ENCODE peak calls at places on chromosomes 13 and 19, in eight cellular contexts. One of them, this sample, is unnamed.

GRCh38 chr13:40982772-40983171 is 36.3 kb downstream of the ELF1 start:
- DNase-seq in aorta: no peak
- DNase-seq in pancreas: no peak
- DNase-seq in IMR-90: peak; percentile 52
- DNase-seq in neuronal stem cell: no peak
- DNase-seq in GM23248: peak; percentile 44
- DNase-seq in fibroblast of lung: peak; percentile 59
- DNase-seq in breast epithelium: no peak
- DNase-seq in this sample: no peak

GRCh38 chr13:98746968-98747367 is 5.5 kb downstream of the SLC15A1 start:
- DNase-seq in aorta: no peak
- DNase-seq in pancreas: no peak
- DNase-seq in IMR-90: no peak
- DNase-seq in neuronal stem cell: no peak
- DNase-seq in GM23248: peak; percentile 75
- DNase-seq in fibroblast of lung: no peak
- DNase-seq in breast epithelium: no peak
- DNase-seq in this sample: no peak

GRCh38 chr13:62431852-62432251 is 1016.2 kb upstream of the PCDH20 start:
- DNase-seq in aorta: no peak
- DNase-seq in pancreas: no peak
- DNase-seq in IMR-90: no peak
- DNase-seq in neuronal stem cell: no peak
- DNase-seq in GM23248: no peak
- DNase-seq in fibroblast of lung: no peak
- DNase-seq in breast epithelium: no peak
- DNase-seq in this sample: no peak

GRCh38 chr19:27777726-27778125 is 1435.2 kb downstream of the UQCRFS1 start:
- DNase-seq in aorta: no peak
- DNase-seq in pancreas: no peak
- DNase-seq in IMR-90: no peak
- DNase-seq in neuronal stem cell: no peak
- DNase-seq in GM23248: no peak
- DNase-seq in fibroblast of lung: no peak
- DNase-seq in breast epithelium: no peak
- DNase-seq in this sample: no peak

GRCh38 chr19:18292460-18292809 is 11.0 kb upstream of the JUND start:
- DNase-seq in aorta: no peak
- DNase-seq in pancreas: no peak
- DNase-seq in IMR-90: no peak
- DNase-seq in neuronal stem cell: no peak
- DNase-seq in GM23248: no peak
- DNase-seq in fibroblast of lung: no peak
- DNase-seq in breast epithelium: peak; percentile 64
- DNase-seq in this sample: no peak

GRCh38 chr19:6532244-6532999 is 1.6 kb downstream of the TNFSF9 start:
- DNase-seq in aorta: no peak
- DNase-seq in pancreas: no peak
- DNase-seq in IMR-90: no peak
- DNase-seq in neuronal stem cell: no peak
- DNase-seq in GM23248: no peak
- DNase-seq in fibroblast of lung: no peak
- DNase-seq in breast epithelium: no peak
- DNase-seq in this sample: no peak

GRCh38 chr19:6126335-6126974 is 9.0 kb upstream of the ACSBG2 start:
- DNase-seq in aorta: no peak
- DNase-seq in pancreas: no peak
- DNase-seq in IMR-90: peak; percentile 71
- DNase-seq in neuronal stem cell: no peak
- DNase-seq in GM23248: peak; percentile 70
- DNase-seq in fibroblast of lung: peak; percentile 72
- DNase-seq in breast epithelium: no peak
- DNase-seq in this sample: no peak

GRCh38 chr13:105634059-105634458 is 901.4 kb downstream of the EFNB2 start:
- DNase-seq in aorta: no peak
- DNase-seq in pancreas: no peak
- DNase-seq in IMR-90: no peak
- DNase-seq in neuronal stem cell: no peak
- DNase-seq in GM23248: no peak
- DNase-seq in fibroblast of lung: peak; percentile 11
- DNase-seq in breast epithelium: no peak
- DNase-seq in this sample: no peak

GRCh38 chr13:113926301-113926761 is 47.5 kb downstream of the C13orf46 start:
- DNase-seq in aorta: peak; percentile 74
- DNase-seq in pancreas: peak; percentile 22
- DNase-seq in IMR-90: peak; percentile 60
- DNase-seq in neuronal stem cell: no peak
- DNase-seq in GM23248: peak; percentile 52
- DNase-seq in fibroblast of lung: peak; percentile 88
- DNase-seq in breast epithelium: no peak
- DNase-seq in this sample: no peak

GRCh38 chr13:101080616-101081015 is 335.7 kb downstream of the NALCN start:
- DNase-seq in aorta: no peak
- DNase-seq in pancreas: no peak
- DNase-seq in IMR-90: no peak
- DNase-seq in neuronal stem cell: no peak
- DNase-seq in GM23248: no peak
- DNase-seq in fibroblast of lung: no peak
- DNase-seq in breast epithelium: no peak
- DNase-seq in this sample: no peak

GRCh38 chr13:106033634-106034033 is 501.8 kb downstream of the EFNB2 start:
- DNase-seq in aorta: no peak
- DNase-seq in pancreas: no peak
- DNase-seq in IMR-90: peak; percentile 59
- DNase-seq in neuronal stem cell: no peak
- DNase-seq in GM23248: peak; percentile 76
- DNase-seq in fibroblast of lung: peak; percentile 81
- DNase-seq in breast epithelium: no peak
- DNase-seq in this sample: no peak

GRCh38 chr13:113458218-113459065 is 5.2 kb upstream of the ADPRHL1 start:
- DNase-seq in aorta: no peak
- DNase-seq in pancreas: peak; percentile 54
- DNase-seq in IMR-90: peak; percentile 55
- DNase-seq in neuronal stem cell: no peak
- DNase-seq in GM23248: peak; percentile 12
- DNase-seq in fibroblast of lung: peak; percentile 72
- DNase-seq in breast epithelium: no peak
- DNase-seq in this sample: no peak

GRCh38 chr13:38685974-38686571 is 804 bp upstream of the FREM2 start:
- DNase-seq in aorta: no peak
- DNase-seq in pancreas: no peak
- DNase-seq in IMR-90: no peak
- DNase-seq in neuronal stem cell: peak; percentile 56
- DNase-seq in GM23248: peak; percentile 31
- DNase-seq in fibroblast of lung: peak; percentile 18
- DNase-seq in breast epithelium: no peak
- DNase-seq in this sample: no peak

GRCh38 chr19:48928164-48929005 is 5.1 kb upstream of the DHDH start:
- DNase-seq in aorta: no peak
- DNase-seq in pancreas: no peak
- DNase-seq in IMR-90: peak; percentile 58
- DNase-seq in neuronal stem cell: no peak
- DNase-seq in GM23248: no peak
- DNase-seq in fibroblast of lung: peak; percentile 84
- DNase-seq in breast epithelium: no peak
- DNase-seq in this sample: no peak
- H3K27ac ChIP-seq in aorta: no peak overlapping the region
- H3K27ac ChIP-seq in pancreas: no peak overlapping the region
- H3K27ac ChIP-seq in IMR-90: no peak overlapping the region
- H3K27ac ChIP-seq in neuronal stem cell: no peak overlapping the region
- H3K27ac ChIP-seq in GM23248: no peak overlapping the region
- H3K27ac ChIP-seq in fibroblast of lung: no peak overlapping the region
- H3K27ac ChIP-seq in breast epithelium: no peak overlapping the region
- H3K27ac ChIP-seq in this sample: no peak overlapping the region

GRCh38 chr19:44587863-44588752 is 25.3 kb upstream of the IGSF23 start:
- DNase-seq in aorta: no peak
- DNase-seq in pancreas: no peak
- DNase-seq in IMR-90: peak; percentile 96
- DNase-seq in neuronal stem cell: no peak
- DNase-seq in GM23248: peak; percentile 90
- DNase-seq in fibroblast of lung: peak; percentile 99
- DNase-seq in breast epithelium: no peak
- DNase-seq in this sample: no peak
- H3K27ac ChIP-seq in aorta: no peak overlapping the region
- H3K27ac ChIP-seq in pancreas: peak overlapping the region; percentile 41
- H3K27ac ChIP-seq in IMR-90: peak overlapping the region; percentile 99
- H3K27ac ChIP-seq in neuronal stem cell: no peak overlapping the region
- H3K27ac ChIP-seq in GM23248: peak overlapping the region; percentile 92
- H3K27ac ChIP-seq in fibroblast of lung: peak overlapping the region; percentile 90
- H3K27ac ChIP-seq in breast epithelium: no peak overlapping the region
- H3K27ac ChIP-seq in this sample: no peak overlapping the region

GRCh38 chr13:80048802-80049201 is 292.1 kb downstream of the SPRY2 start:
- DNase-seq in aorta: peak; percentile 91
- DNase-seq in pancreas: no peak
- DNase-seq in IMR-90: peak; percentile 98
- DNase-seq in neuronal stem cell: no peak
- DNase-seq in GM23248: peak; percentile 99
- DNase-seq in fibroblast of lung: peak; percentile 94
- DNase-seq in breast epithelium: peak; percentile 67
- DNase-seq in this sample: peak; percentile 85

GRCh38 chr13:80054806-80055205 is 286.1 kb downstream of the SPRY2 start:
- DNase-seq in aorta: no peak
- DNase-seq in pancreas: no peak
- DNase-seq in IMR-90: peak; percentile 73
- DNase-seq in neuronal stem cell: no peak
- DNase-seq in GM23248: peak; percentile 83
- DNase-seq in fibroblast of lung: no peak
- DNase-seq in breast epithelium: no peak
- DNase-seq in this sample: no peak

GRCh38 chr13:80050252-80050651 is 290.7 kb downstream of the SPRY2 start:
- DNase-seq in aorta: no peak
- DNase-seq in pancreas: no peak
- DNase-seq in IMR-90: peak; percentile 16
- DNase-seq in neuronal stem cell: no peak
- DNase-seq in GM23248: peak; percentile 15
- DNase-seq in fibroblast of lung: no peak
- DNase-seq in breast epithelium: no peak
- DNase-seq in this sample: no peak

GRCh38 chr13:80055804-80056203 is 285.1 kb downstream of the SPRY2 start:
- DNase-seq in aorta: no peak
- DNase-seq in pancreas: no peak
- DNase-seq in IMR-90: no peak
- DNase-seq in neuronal stem cell: peak; percentile 35
- DNase-seq in GM23248: no peak
- DNase-seq in fibroblast of lung: no peak
- DNase-seq in breast epithelium: no peak
- DNase-seq in this sample: no peak

DNA sequence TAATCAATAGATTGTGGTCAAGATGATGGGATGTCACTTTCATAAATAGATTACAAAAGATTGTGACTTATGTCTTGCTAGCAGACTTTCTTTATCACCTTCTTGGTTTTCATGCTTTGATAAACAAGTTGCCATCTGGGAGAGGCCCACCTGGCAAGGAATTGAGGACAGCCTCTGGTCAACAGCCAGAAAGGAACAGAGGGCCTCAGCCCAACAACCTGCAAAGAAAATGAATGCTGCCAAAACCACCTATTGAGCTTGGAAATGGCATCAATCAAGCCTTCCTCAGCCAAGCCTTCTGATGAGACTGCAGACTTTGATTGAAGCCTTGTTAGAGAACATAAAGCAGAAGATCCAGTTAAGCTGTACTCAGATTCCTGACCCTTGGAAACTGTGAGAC is 288.6 kb downstream of the SPRY2 start:
- DNase-seq in aorta: no peak
- DNase-seq in pancreas: no peak
- DNase-seq in IMR-90: no peak
- DNase-seq in neuronal stem cell: no peak
- DNase-seq in GM23248: no peak
- DNase-seq in fibroblast of lung: no peak
- DNase-seq in breast epithelium: no peak
- DNase-seq in this sample: no peak
- H3K27ac ChIP-seq in aorta: no peak overlapping the region
- H3K27ac ChIP-seq in pancreas: no peak overlapping the region
- H3K27ac ChIP-seq in IMR-90: no peak overlapping the region
- H3K27ac ChIP-seq in neuronal stem cell: no peak overlapping the region
- H3K27ac ChIP-seq in GM23248: no peak overlapping the region
- H3K27ac ChIP-seq in fibroblast of lung: no peak overlapping the region
- H3K27ac ChIP-seq in breast epithelium: no peak overlapping the region
- H3K27ac ChIP-seq in this sample: no peak overlapping the region

GRCh38 chr13:110528911-110529310 is 32.6 kb downstream of the RAB20 start:
- DNase-seq in aorta: no peak
- DNase-seq in pancreas: no peak
- DNase-seq in IMR-90: no peak
- DNase-seq in neuronal stem cell: no peak
- DNase-seq in GM23248: no peak
- DNase-seq in fibroblast of lung: no peak
- DNase-seq in breast epithelium: no peak
- DNase-seq in this sample: no peak

GRCh38 chr13:110533771-110534670 is 27.5 kb downstream of the RAB20 start:
- DNase-seq in aorta: no peak
- DNase-seq in pancreas: no peak
- DNase-seq in IMR-90: no peak
- DNase-seq in neuronal stem cell: no peak
- DNase-seq in GM23248: no peak
- DNase-seq in fibroblast of lung: no peak
- DNase-seq in breast epithelium: no peak
- DNase-seq in this sample: peak; percentile 24

GRCh38 chr13:110530839-110531499 is 30.6 kb downstream of the RAB20 start:
- DNase-seq in aorta: no peak
- DNase-seq in pancreas: no peak
- DNase-seq in IMR-90: no peak
- DNase-seq in neuronal stem cell: no peak
- DNase-seq in GM23248: no peak
- DNase-seq in fibroblast of lung: no peak
- DNase-seq in breast epithelium: no peak
- DNase-seq in this sample: no peak

GRCh38 chr13:110529522-110530311 is 31.8 kb downstream of the RAB20 start:
- DNase-seq in aorta: no peak
- DNase-seq in pancreas: peak; percentile 51
- DNase-seq in IMR-90: no peak
- DNase-seq in neuronal stem cell: no peak
- DNase-seq in GM23248: no peak
- DNase-seq in fibroblast of lung: no peak
- DNase-seq in breast epithelium: no peak
- DNase-seq in this sample: peak; percentile 51

GRCh38 chr13:110531671-110532083 is 29.8 kb downstream of the RAB20 start:
- DNase-seq in aorta: no peak
- DNase-seq in pancreas: peak; percentile 43
- DNase-seq in IMR-90: no peak
- DNase-seq in neuronal stem cell: no peak
- DNase-seq in GM23248: no peak
- DNase-seq in fibroblast of lung: no peak
- DNase-seq in breast epithelium: no peak
- DNase-seq in this sample: no peak
- H3K27ac ChIP-seq in aorta: no peak overlapping the region
- H3K27ac ChIP-seq in pancreas: no peak overlapping the region
- H3K27ac ChIP-seq in IMR-90: no peak overlapping the region
- H3K27ac ChIP-seq in neuronal stem cell: no peak overlapping the region
- H3K27ac ChIP-seq in GM23248: no peak overlapping the region
- H3K27ac ChIP-seq in fibroblast of lung: no peak overlapping the region
- H3K27ac ChIP-seq in breast epithelium: no peak overlapping the region
- H3K27ac ChIP-seq in this sample: no peak overlapping the region